ENCODE peak calls at places on chromosome 6, in six cellular contexts. One of them, this sample, is unnamed.

GRCh38 chr6:167300902-167301425 is 9.8 kb downstream of the UNC93A start:
- DNase-seq in activated T-cell treated with anti-CD3 and anti-CD28 coated beads, Interleukin-2, amount 50 U/mL, for 72 hours: no peak
- DNase-seq in endothelial cell: no peak
- DNase-seq in hepatocyte: no peak
- DNase-seq in GM04504: no peak
- DNase-seq in lower lobe of right lung: no peak
- DNase-seq in this sample: no peak

GRCh38 chr6:142796571-142796970 is 148.4 kb downstream of the HIVEP2 start:
- DNase-seq in activated T-cell treated with anti-CD3 and anti-CD28 coated beads, Interleukin-2, amount 50 U/mL, for 72 hours: no peak
- DNase-seq in endothelial cell: no peak
- DNase-seq in hepatocyte: no peak
- DNase-seq in GM04504: peak
- DNase-seq in lower lobe of right lung: peak
- DNase-seq in this sample: no peak

GRCh38 chr6:144493035-144493910 is 208.1 kb downstream of the UTRN start:
- DNase-seq in activated T-cell treated with anti-CD3 and anti-CD28 coated beads, Interleukin-2, amount 50 U/mL, for 72 hours: no peak
- DNase-seq in endothelial cell: no peak
- DNase-seq in hepatocyte: no peak
- DNase-seq in GM04504: no peak
- DNase-seq in lower lobe of right lung: no peak
- DNase-seq in this sample: no peak

GRCh38 chr6:3456395-3456767 is 469 bp downstream of the SLC22A23 start:
- DNase-seq in activated T-cell treated with anti-CD3 and anti-CD28 coated beads, Interleukin-2, amount 50 U/mL, for 72 hours: no peak
- DNase-seq in endothelial cell: no peak
- DNase-seq in hepatocyte: no peak
- DNase-seq in GM04504: no peak
- DNase-seq in lower lobe of right lung: no peak
- DNase-seq in this sample: no peak

GRCh38 chr6:52389626-52390360 is 27.8 kb downstream of the PAQR8 start:
- DNase-seq in activated T-cell treated with anti-CD3 and anti-CD28 coated beads, Interleukin-2, amount 50 U/mL, for 72 hours: peak
- DNase-seq in endothelial cell: no peak
- DNase-seq in hepatocyte: peak
- DNase-seq in GM04504: no peak
- DNase-seq in lower lobe of right lung: peak
- DNase-seq in this sample: peak

GRCh38 chr6:110043366-110043994 is 65.4 kb downstream of the GPR6 start:
- DNase-seq in activated T-cell treated with anti-CD3 and anti-CD28 coated beads, Interleukin-2, amount 50 U/mL, for 72 hours: no peak
- DNase-seq in endothelial cell: peak
- DNase-seq in hepatocyte: no peak
- DNase-seq in GM04504: no peak
- DNase-seq in lower lobe of right lung: no peak
- DNase-seq in this sample: no peak

GRCh38 chr6:159074866-159075265 is 30.1 kb upstream of the TAGAP start:
- DNase-seq in activated T-cell treated with anti-CD3 and anti-CD28 coated beads, Interleukin-2, amount 50 U/mL, for 72 hours: no peak
- DNase-seq in endothelial cell: no peak
- DNase-seq in hepatocyte: no peak
- DNase-seq in GM04504: no peak
- DNase-seq in lower lobe of right lung: no peak
- DNase-seq in this sample: no peak

GRCh38 chr6:26330835-26331808 is 33.9 kb upstream of the BTN3A2 start:
- DNase-seq in activated T-cell treated with anti-CD3 and anti-CD28 coated beads, Interleukin-2, amount 50 U/mL, for 72 hours: peak
- DNase-seq in endothelial cell: no peak
- DNase-seq in hepatocyte: peak
- DNase-seq in GM04504: no peak
- DNase-seq in lower lobe of right lung: no peak
- DNase-seq in this sample: no peak

GRCh38 chr6:138600261-138600660 is 101.0 kb upstream of the NHSL1 start:
- DNase-seq in activated T-cell treated with anti-CD3 and anti-CD28 coated beads, Interleukin-2, amount 50 U/mL, for 72 hours: no peak
- DNase-seq in endothelial cell: no peak
- DNase-seq in hepatocyte: no peak
- DNase-seq in GM04504: no peak
- DNase-seq in lower lobe of right lung: no peak
- DNase-seq in this sample: no peak

GRCh38 chr6:73460044-73460443 is 1.5 kb upstream of the MTO1 start:
- DNase-seq in activated T-cell treated with anti-CD3 and anti-CD28 coated beads, Interleukin-2, amount 50 U/mL, for 72 hours: no peak
- DNase-seq in endothelial cell: no peak
- DNase-seq in hepatocyte: no peak
- DNase-seq in GM04504: no peak
- DNase-seq in lower lobe of right lung: no peak
- DNase-seq in this sample: no peak

GRCh38 chr6:33277663-33278391 is 904 bp downstream of the B3GALT4 start:
- DNase-seq in activated T-cell treated with anti-CD3 and anti-CD28 coated beads, Interleukin-2, amount 50 U/mL, for 72 hours: peak
- DNase-seq in endothelial cell: peak
- DNase-seq in hepatocyte: peak
- DNase-seq in GM04504: no peak
- DNase-seq in lower lobe of right lung: no peak
- DNase-seq in this sample: no peak

GRCh38 chr6:16146028-16146427 is 17.1 kb downstream of the MYLIP start:
- DNase-seq in activated T-cell treated with anti-CD3 and anti-CD28 coated beads, Interleukin-2, amount 50 U/mL, for 72 hours: no peak
- DNase-seq in endothelial cell: no peak
- DNase-seq in hepatocyte: no peak
- DNase-seq in GM04504: no peak
- DNase-seq in lower lobe of right lung: no peak
- DNase-seq in this sample: no peak

GRCh38 chr6:75279418-75279817 is 5.2 kb downstream of the TMEM30A start:
- DNase-seq in activated T-cell treated with anti-CD3 and anti-CD28 coated beads, Interleukin-2, amount 50 U/mL, for 72 hours: no peak
- DNase-seq in endothelial cell: no peak
- DNase-seq in hepatocyte: no peak
- DNase-seq in GM04504: no peak
- DNase-seq in lower lobe of right lung: no peak
- DNase-seq in this sample: no peak

GRCh38 chr6:159390384-159390783 is 221.2 kb downstream of the FNDC1 start:
- DNase-seq in activated T-cell treated with anti-CD3 and anti-CD28 coated beads, Interleukin-2, amount 50 U/mL, for 72 hours: no peak
- DNase-seq in endothelial cell: no peak
- DNase-seq in hepatocyte: peak
- DNase-seq in GM04504: no peak
- DNase-seq in lower lobe of right lung: no peak
- DNase-seq in this sample: peak

GRCh38 chr6:106908386-106908840 is 66.1 kb downstream of the CD24 start:
- DNase-seq in activated T-cell treated with anti-CD3 and anti-CD28 coated beads, Interleukin-2, amount 50 U/mL, for 72 hours: no peak
- DNase-seq in endothelial cell: no peak
- DNase-seq in hepatocyte: peak
- DNase-seq in GM04504: no peak
- DNase-seq in lower lobe of right lung: no peak
- DNase-seq in this sample: no peak

GRCh38 chr6:17768388-17768787 is 61.7 kb upstream of the NUP153 start:
- DNase-seq in activated T-cell treated with anti-CD3 and anti-CD28 coated beads, Interleukin-2, amount 50 U/mL, for 72 hours: no peak
- DNase-seq in endothelial cell: no peak
- DNase-seq in hepatocyte: peak
- DNase-seq in GM04504: peak
- DNase-seq in lower lobe of right lung: no peak
- DNase-seq in this sample: no peak

GRCh38 chr6:153140299-153140698 is 9.2 kb upstream of the RGS17 start:
- DNase-seq in activated T-cell treated with anti-CD3 and anti-CD28 coated beads, Interleukin-2, amount 50 U/mL, for 72 hours: no peak
- DNase-seq in endothelial cell: no peak
- DNase-seq in hepatocyte: no peak
- DNase-seq in GM04504: no peak
- DNase-seq in lower lobe of right lung: no peak
- DNase-seq in this sample: no peak

GRCh38 chr6:101545171-101545570 is 151.7 kb downstream of the GRIK2 start:
- DNase-seq in activated T-cell treated with anti-CD3 and anti-CD28 coated beads, Interleukin-2, amount 50 U/mL, for 72 hours: no peak
- DNase-seq in endothelial cell: no peak
- DNase-seq in hepatocyte: no peak
- DNase-seq in GM04504: no peak
- DNase-seq in lower lobe of right lung: no peak
- DNase-seq in this sample: no peak

GRCh38 chr6:18327621-18328548 is 59.3 kb upstream of the RNF144B start:
- DNase-seq in activated T-cell treated with anti-CD3 and anti-CD28 coated beads, Interleukin-2, amount 50 U/mL, for 72 hours: no peak
- DNase-seq in endothelial cell: no peak
- DNase-seq in hepatocyte: no peak
- DNase-seq in GM04504: no peak
- DNase-seq in lower lobe of right lung: peak
- DNase-seq in this sample: peak

This sample was measured in Right ventricle myocardium superior.